ENCODE peak calls at places on chromosomes 12 and 14, in seven cellular contexts. One of them, this sample, is unnamed.

GRCh38 chr14:55201219-55202096 is 10.1 kb upstream of the DLGAP5 start:
- DNase-seq in uterus: no peak
- DNase-seq in Peyer's patch: no peak
- DNase-seq in ascending aorta: no peak
- DNase-seq in BE2C: no peak
- DNase-seq in foreskin fibroblast: no peak
- DNase-seq in prostate gland: no peak
- DNase-seq in this sample: no peak

GRCh38 chr14:72544615-72545387 is 349.1 kb downstream of the DPF3 start:
- DNase-seq in uterus: no peak
- DNase-seq in Peyer's patch: no peak
- DNase-seq in ascending aorta: no peak
- DNase-seq in BE2C: no peak
- DNase-seq in foreskin fibroblast: no peak
- DNase-seq in prostate gland: no peak
- DNase-seq in this sample: no peak

GRCh38 chr12:47822386-47822785 is 2.7 kb upstream of the HDAC7 start:
- DNase-seq in uterus: no peak
- DNase-seq in Peyer's patch: no peak
- DNase-seq in ascending aorta: no peak
- DNase-seq in BE2C: no peak
- DNase-seq in foreskin fibroblast: no peak
- DNase-seq in prostate gland: no peak
- DNase-seq in this sample: no peak

GRCh38 chr12:131142891-131143637 is 189.4 kb downstream of the ADGRD1 start:
- DNase-seq in uterus: no peak
- DNase-seq in Peyer's patch: no peak
- DNase-seq in ascending aorta: peak
- DNase-seq in BE2C: no peak
- DNase-seq in foreskin fibroblast: no peak
- DNase-seq in prostate gland: no peak
- DNase-seq in this sample: no peak

GRCh38 chr14:61965030-61965745 is 203.0 kb downstream of the SNAPC1 start:
- DNase-seq in uterus: no peak
- DNase-seq in Peyer's patch: no peak
- DNase-seq in ascending aorta: no peak
- DNase-seq in BE2C: no peak
- DNase-seq in foreskin fibroblast: peak
- DNase-seq in prostate gland: no peak
- DNase-seq in this sample: no peak

GRCh38 chr12:67803450-67804034 is 155.0 kb downstream of the DYRK2 start:
- DNase-seq in uterus: no peak
- DNase-seq in Peyer's patch: no peak
- DNase-seq in ascending aorta: no peak
- DNase-seq in BE2C: no peak
- DNase-seq in foreskin fibroblast: no peak
- DNase-seq in prostate gland: no peak
- DNase-seq in this sample: no peak

GRCh38 chr12:31324116-31324844 is 1.7 kb downstream of the SINHCAF start:
- DNase-seq in uterus: peak
- DNase-seq in Peyer's patch: peak
- DNase-seq in ascending aorta: peak
- DNase-seq in BE2C: peak
- DNase-seq in foreskin fibroblast: peak
- DNase-seq in prostate gland: peak
- DNase-seq in this sample: peak

GRCh38 chr12:68450947-68451260 is 118.7 kb upstream of the MDM1 start:
- DNase-seq in uterus: no peak
- DNase-seq in Peyer's patch: no peak
- DNase-seq in ascending aorta: no peak
- DNase-seq in BE2C: no peak
- DNase-seq in foreskin fibroblast: no peak
- DNase-seq in prostate gland: no peak
- DNase-seq in this sample: no peak

GRCh38 chr12:177336-177979 is 36.5 kb downstream of the SLC6A12 start:
- DNase-seq in uterus: no peak
- DNase-seq in Peyer's patch: no peak
- DNase-seq in ascending aorta: no peak
- DNase-seq in BE2C: no peak
- DNase-seq in foreskin fibroblast: no peak
- DNase-seq in prostate gland: no peak
- DNase-seq in this sample: no peak

GRCh38 chr12:110744697-110745264 is 2.1 kb upstream of the PPP1CC start:
- DNase-seq in uterus: no peak
- DNase-seq in Peyer's patch: no peak
- DNase-seq in ascending aorta: peak
- DNase-seq in BE2C: no peak
- DNase-seq in foreskin fibroblast: no peak
- DNase-seq in prostate gland: no peak
- DNase-seq in this sample: peak

GRCh38 chr14:29227631-29228030 is 461.0 kb downstream of the FOXG1 start:
- DNase-seq in uterus: no peak
- DNase-seq in Peyer's patch: no peak
- DNase-seq in ascending aorta: no peak
- DNase-seq in BE2C: no peak
- DNase-seq in foreskin fibroblast: peak
- DNase-seq in prostate gland: no peak
- DNase-seq in this sample: no peak

GRCh38 chr14:96162265-96162664 is 42.4 kb upstream of the BDKRB2 start:
- DNase-seq in uterus: no peak
- DNase-seq in Peyer's patch: no peak
- DNase-seq in ascending aorta: no peak
- DNase-seq in BE2C: no peak
- DNase-seq in foreskin fibroblast: no peak
- DNase-seq in prostate gland: no peak
- DNase-seq in this sample: peak

GRCh38 chr12:123782997-123783792 is 21.1 kb downstream of the DNAH10 start:
- DNase-seq in uterus: no peak
- DNase-seq in Peyer's patch: no peak
- DNase-seq in ascending aorta: no peak
- DNase-seq in BE2C: no peak
- DNase-seq in foreskin fibroblast: no peak
- DNase-seq in prostate gland: no peak
- DNase-seq in this sample: no peak

GRCh38 chr12:116698131-116698495 is 39.8 kb downstream of the SPRING1 start:
- DNase-seq in uterus: no peak
- DNase-seq in Peyer's patch: no peak
- DNase-seq in ascending aorta: no peak
- DNase-seq in BE2C: no peak
- DNase-seq in foreskin fibroblast: no peak
- DNase-seq in prostate gland: peak
- DNase-seq in this sample: no peak

GRCh38 chr14:65229431-65230286 is 127.3 kb upstream of the MAX start:
- DNase-seq in uterus: peak
- DNase-seq in Peyer's patch: peak
- DNase-seq in ascending aorta: no peak
- DNase-seq in BE2C: peak
- DNase-seq in foreskin fibroblast: no peak
- DNase-seq in prostate gland: peak
- DNase-seq in this sample: peak

GRCh38 chr12:120991965-120992364 is 13.6 kb downstream of the HNF1A start:
- DNase-seq in uterus: no peak
- DNase-seq in Peyer's patch: no peak
- DNase-seq in ascending aorta: no peak
- DNase-seq in BE2C: no peak
- DNase-seq in foreskin fibroblast: no peak
- DNase-seq in prostate gland: no peak
- DNase-seq in this sample: no peak

GRCh38 chr12:43241971-43242370 is 310.0 kb downstream of the ADAMTS20 start:
- DNase-seq in uterus: no peak
- DNase-seq in Peyer's patch: no peak
- DNase-seq in ascending aorta: no peak
- DNase-seq in BE2C: no peak
- DNase-seq in foreskin fibroblast: peak
- DNase-seq in prostate gland: no peak
- DNase-seq in this sample: no peak

GRCh38 chr12:2084553-2085296 is 31.9 kb downstream of the CACNA1C start:
- DNase-seq in uterus: peak
- DNase-seq in Peyer's patch: no peak
- DNase-seq in ascending aorta: peak
- DNase-seq in BE2C: no peak
- DNase-seq in foreskin fibroblast: peak
- DNase-seq in prostate gland: no peak
- DNase-seq in this sample: no peak

GRCh38 chr12:107826276-107826675 is 51.8 kb downstream of the ASCL4 start:
- DNase-seq in uterus: no peak
- DNase-seq in Peyer's patch: no peak
- DNase-seq in ascending aorta: no peak
- DNase-seq in BE2C: no peak
- DNase-seq in foreskin fibroblast: no peak
- DNase-seq in prostate gland: no peak
- DNase-seq in this sample: no peak

GRCh38 chr12:84636801-84637285 is 275.8 kb downstream of the SLC6A15 start:
- DNase-seq in uterus: no peak
- DNase-seq in Peyer's patch: no peak
- DNase-seq in ascending aorta: no peak
- DNase-seq in BE2C: no peak
- DNase-seq in foreskin fibroblast: peak
- DNase-seq in prostate gland: no peak
- DNase-seq in this sample: no peak

GRCh38 chr14:35406811-35407630 is 2.5 kb upstream of the NFKBIA start:
- DNase-seq in uterus: no peak
- DNase-seq in Peyer's patch: no peak
- DNase-seq in ascending aorta: no peak
- DNase-seq in BE2C: no peak
- DNase-seq in foreskin fibroblast: no peak
- DNase-seq in prostate gland: peak
- DNase-seq in this sample: no peak

GRCh38 chr12:12548713-12549112 is 13.9 kb downstream of the DUSP16 start:
- DNase-seq in uterus: no peak
- DNase-seq in Peyer's patch: no peak
- DNase-seq in ascending aorta: no peak
- DNase-seq in BE2C: no peak
- DNase-seq in foreskin fibroblast: no peak
- DNase-seq in prostate gland: no peak
- DNase-seq in this sample: no peak

DNA sequence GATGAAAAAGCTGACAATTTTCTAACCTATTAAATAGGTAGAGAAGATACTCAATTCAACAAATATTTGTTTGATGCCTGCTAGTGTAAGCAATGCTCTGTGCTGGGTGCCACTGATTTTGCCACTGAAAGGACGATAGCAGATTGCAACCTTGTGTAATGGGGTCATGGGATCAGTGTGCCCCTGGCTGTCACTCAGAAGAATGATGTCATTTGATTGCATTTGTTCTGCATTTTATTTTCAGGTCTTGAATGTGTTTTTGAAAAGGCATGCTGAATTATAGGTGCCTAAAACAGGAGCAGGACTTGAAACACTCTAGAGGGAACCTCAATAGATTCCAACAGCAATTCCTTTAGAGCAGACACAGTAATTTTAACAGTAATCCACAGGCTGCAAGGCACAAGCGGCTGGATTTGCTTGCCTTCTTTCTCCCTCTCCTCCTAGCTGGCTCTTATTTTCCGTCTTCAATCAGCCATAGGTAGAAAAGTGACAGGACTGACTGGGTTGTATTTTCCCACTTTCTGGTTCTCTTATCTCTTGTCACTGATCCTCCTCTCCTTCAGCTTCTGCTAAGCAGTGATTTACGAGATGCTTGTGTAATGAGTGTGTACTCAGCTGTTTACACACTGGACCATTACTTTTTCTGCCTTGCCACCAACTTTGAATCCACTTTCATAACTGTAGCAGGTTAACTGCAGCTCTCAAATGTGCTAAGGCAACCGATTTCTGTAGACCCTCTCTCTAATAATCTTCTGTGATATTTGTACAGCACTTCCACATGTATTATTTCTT is 4.1 kb downstream of the PLXNC1 start:
- DNase-seq in uterus: no peak
- DNase-seq in Peyer's patch: no peak
- DNase-seq in ascending aorta: no peak
- DNase-seq in BE2C: no peak
- DNase-seq in foreskin fibroblast: no peak
- DNase-seq in prostate gland: no peak
- DNase-seq in this sample: no peak
- H3K4me3 ChIP-seq in uterus: no peak
- H3K4me3 ChIP-seq in Peyer's patch: no peak
- H3K4me3 ChIP-seq in ascending aorta: no peak
- H3K4me3 ChIP-seq in BE2C: no peak
- H3K4me3 ChIP-seq in foreskin fibroblast: no peak
- H3K4me3 ChIP-seq in prostate gland: no peak
- H3K4me3 ChIP-seq in this sample: no peak

DNA sequence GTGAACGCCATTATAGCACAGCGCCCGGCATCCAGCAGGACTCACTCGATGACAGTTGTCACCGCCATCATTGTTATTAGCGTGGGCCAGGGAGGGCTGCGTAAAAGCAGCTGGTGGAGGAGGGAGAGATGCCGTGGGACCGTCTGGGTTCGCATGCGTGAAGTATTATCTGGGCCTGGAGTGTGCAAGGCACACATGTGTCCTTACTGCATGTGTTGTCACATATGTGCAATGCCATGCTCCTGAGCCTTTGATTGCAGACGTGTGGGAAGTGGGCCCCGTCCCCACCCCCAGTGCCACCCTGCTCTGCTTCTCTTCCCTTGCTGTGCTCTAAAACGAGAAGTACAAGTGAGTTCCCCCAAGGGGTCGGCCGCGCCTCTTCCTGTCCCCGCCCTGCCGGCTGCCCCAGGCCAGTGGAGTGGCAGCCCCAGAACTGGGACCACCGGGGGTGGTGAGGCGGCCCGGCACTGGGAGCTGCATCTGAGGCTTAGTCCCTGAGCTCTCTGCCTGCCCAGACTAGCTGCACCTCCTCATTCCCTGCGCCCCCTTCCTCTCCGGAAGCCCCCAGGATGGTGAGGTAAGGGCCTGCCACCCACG is at the start of gene PTPN6:
- DNase-seq in uterus: no peak
- DNase-seq in Peyer's patch: peak
- DNase-seq in ascending aorta: peak
- DNase-seq in BE2C: no peak
- DNase-seq in foreskin fibroblast: no peak
- DNase-seq in prostate gland: no peak
- DNase-seq in this sample: no peak
- H3K4me3 ChIP-seq in uterus: peak
- H3K4me3 ChIP-seq in Peyer's patch: peak
- H3K4me3 ChIP-seq in ascending aorta: peak
- H3K4me3 ChIP-seq in BE2C: no peak
- H3K4me3 ChIP-seq in foreskin fibroblast: no peak
- H3K4me3 ChIP-seq in prostate gland: peak
- H3K4me3 ChIP-seq in this sample: peak

GRCh38 chr14:101760138-101761011 is 1.1 kb upstream of the PPP2R5C start:
- DNase-seq in uterus: peak
- DNase-seq in Peyer's patch: peak
- DNase-seq in ascending aorta: peak
- DNase-seq in BE2C: peak
- DNase-seq in foreskin fibroblast: peak
- DNase-seq in prostate gland: peak
- DNase-seq in this sample: peak
- H3K4me3 ChIP-seq in uterus: peak
- H3K4me3 ChIP-seq in Peyer's patch: peak
- H3K4me3 ChIP-seq in ascending aorta: peak
- H3K4me3 ChIP-seq in BE2C: peak
- H3K4me3 ChIP-seq in foreskin fibroblast: peak
- H3K4me3 ChIP-seq in prostate gland: peak
- H3K4me3 ChIP-seq in this sample: peak

DNA sequence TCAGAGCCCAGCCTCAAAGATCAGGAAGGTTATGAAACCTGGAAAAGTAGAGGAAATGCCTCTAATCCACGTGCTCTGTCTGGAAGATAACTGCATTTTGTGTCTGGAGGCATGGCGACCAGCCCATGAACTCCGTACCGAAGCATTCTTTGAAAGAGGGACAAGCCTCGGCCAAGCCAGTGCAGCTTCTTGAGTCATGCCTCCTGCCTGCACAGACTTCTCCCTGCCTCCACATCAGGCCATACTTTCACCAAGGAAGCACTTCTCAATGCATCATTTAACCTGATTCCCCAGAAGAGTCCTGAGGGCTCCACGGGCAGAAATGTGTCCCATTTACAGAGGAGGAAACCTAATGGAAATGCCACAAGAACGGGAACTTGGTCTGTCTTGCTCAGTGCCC is 3.4 kb downstream of the ACTN1 start:
- DNase-seq in uterus: peak
- DNase-seq in Peyer's patch: no peak
- DNase-seq in ascending aorta: peak
- DNase-seq in BE2C: no peak
- DNase-seq in foreskin fibroblast: peak
- DNase-seq in prostate gland: peak
- DNase-seq in this sample: no peak
- H3K4me3 ChIP-seq in uterus: peak
- H3K4me3 ChIP-seq in Peyer's patch: peak
- H3K4me3 ChIP-seq in ascending aorta: peak
- H3K4me3 ChIP-seq in BE2C: no peak
- H3K4me3 ChIP-seq in foreskin fibroblast: peak
- H3K4me3 ChIP-seq in prostate gland: no peak
- H3K4me3 ChIP-seq in this sample: no peak

This sample was measured in colonic mucosa.